ENCODE peak calls at places on chromosomes 6 and 20, in four cellular contexts. G, C, Z and W are unnamed samples.

GRCh38 chr6:34027445-34027936 is 118.4 kb downstream of the GRM4 start:
- DNase-seq in G (peak; percentile 15), C (no peak), Z (no peak), W (no peak)

GRCh38 chr6:65997539-65997938 is 290.5 kb upstream of the EYS start:
- DNase-seq in G (no peak), C (no peak), Z (no peak), W (no peak)

GRCh38 chr6:148423601-148424270 is 81.1 kb downstream of the SASH1 start:
- DNase-seq in G (no peak), C (no peak), Z (no peak), W (no peak)

GRCh38 chr6:118650500-118651281 is 700 bp downstream of the CEP85L start:
- DNase-seq in G (no peak), C (no peak), Z (peak; percentile 60), W (peak; percentile 28)

GRCh38 chr6:41284726-41285125 is 1.8 kb downstream of the TREM1 start:
- DNase-seq in G (no peak), C (no peak), Z (no peak), W (no peak)

GRCh38 chr6:84432616-84433015 is 205.2 kb upstream of the CEP162 start:
- DNase-seq in G (no peak), C (no peak), Z (no peak), W (peak; percentile 67)

GRCh38 chr6:143538374-143538773 is 26.9 kb upstream of the FUCA2 start:
- DNase-seq in G (no peak), C (no peak), Z (no peak), W (no peak)

GRCh38 chr20:23528867-23529431 is 38.0 kb downstream of the CST8 start:
- DNase-seq in G (peak; percentile 26), C (no peak), Z (no peak), W (no peak)

GRCh38 chr6:465531-466348 is 74.2 kb downstream of the IRF4 start:
- DNase-seq in G (no peak), C (no peak), Z (no peak), W (no peak)

GRCh38 chr6:8279094-8279805 is 156.1 kb downstream of the SLC35B3 start:
- DNase-seq in G (no peak), C (no peak), Z (no peak), W (no peak)

GRCh38 chr20:53413188-53413631 is 180.4 kb downstream of the ZNF217 start:
- DNase-seq in G (peak; percentile 50), C (no peak), Z (no peak), W (no peak)

GRCh38 chr6:148971027-148971927 is 224.4 kb downstream of the UST start:
- DNase-seq in G (no peak), C (no peak), Z (no peak), W (no peak)

GRCh38 chr6:13681305-13682061 is 30.2 kb downstream of the RANBP9 start:
- DNase-seq in G (no peak), C (no peak), Z (no peak), W (no peak)

GRCh38 chr20:40753472-40753871 is 64.4 kb upstream of the MAFB start:
- DNase-seq in G (no peak), C (no peak), Z (no peak), W (no peak)

GRCh38 chr20:43096471-43096870 is 93.2 kb downstream of the PTPRT start:
- DNase-seq in G (no peak), C (no peak), Z (peak; percentile 29), W (no peak)